ENCODE peak calls at places on chromosomes 2 and 18, in five cellular contexts. J is neural progenitor cell, W is HCT116, G is SK-N-SH, Y is astrocyte. X is an unnamed sample.

GRCh38 chr2:218229239-218229638 is 12.2 kb downstream of the ARPC2 start:
- DNase-seq in J (no peak), W (no peak), G (no peak), Y (peak; percentile 89), X (no peak)

GRCh38 chr2:108193251-108193650 is 46.5 kb upstream of the SULT1C3 start:
- DNase-seq in J (no peak), W (no peak), G (no peak), Y (no peak), X (no peak)

GRCh38 chr2:38515155-38516074 is 87.3 kb downstream of the HNRNPLL start:
- DNase-seq in J (no peak), W (no peak), G (no peak), Y (peak; percentile 81), X (peak; percentile 68)

GRCh38 chr2:84880645-84881521 is at the start of gene TRABD2A:
- DNase-seq in J (peak; percentile 67), W (no peak), G (peak; percentile 45), Y (no peak), X (peak; percentile 44)

GRCh38 chr2:43075906-43076585 is 150.4 kb downstream of the ZFP36L2 start:
- DNase-seq in J (no peak), W (no peak), G (no peak), Y (peak; percentile 90), X (no peak)

GRCh38 chr2:121142452-121142851 is 142.6 kb downstream of the TFCP2L1 start:
- DNase-seq in J (no peak), W (no peak), G (no peak), Y (no peak), X (no peak)

GRCh38 chr2:239204876-239205468 is 195.8 kb downstream of the HDAC4 start:
- DNase-seq in J (no peak), W (no peak), G (no peak), Y (no peak), X (no peak)

GRCh38 chr2:27379840-27380625 is 501 bp downstream of the ZNF513 start:
- DNase-seq in J (no peak), W (no peak), G (peak; percentile 47), Y (peak; percentile 40), X (peak; percentile 30)

GRCh38 chr18:36365836-36366775 is 68.6 kb downstream of the FHOD3 start:
- DNase-seq in J (no peak), W (no peak), G (no peak), Y (no peak), X (no peak)

GRCh38 chr18:44733069-44733753 is 52.5 kb downstream of the SETBP1 start:
- DNase-seq in J (no peak), W (no peak), G (no peak), Y (peak; percentile 96), X (no peak)

GRCh38 chr2:5373200-5373599 is 319.0 kb upstream of the SOX11 start:
- DNase-seq in J (peak; percentile 94), W (no peak), G (peak; percentile 68), Y (peak; percentile 7), X (peak; percentile 9)

GRCh38 chr2:241859017-241859435 is 332 bp upstream of the PDCD1 start:
- DNase-seq in J (no peak), W (no peak), G (no peak), Y (no peak), X (peak; percentile 52)

GRCh38 chr18:75043478-75043877 is 165.5 kb downstream of the PTGR3 start:
- DNase-seq in J (no peak), W (no peak), G (no peak), Y (no peak), X (no peak)

GRCh38 chr2:170887496-170888265 is 41.4 kb upstream of the GORASP2 start:
- DNase-seq in J (no peak), W (no peak), G (no peak), Y (peak; percentile 61), X (no peak)

GRCh38 chr2:189658808-189659207 is 2.5 kb upstream of the ASNSD1 start:
- DNase-seq in J (no peak), W (no peak), G (no peak), Y (no peak), X (no peak)

GRCh38 chr18:5982332-5982731 is 87.0 kb upstream of the TMEM200C start:
- DNase-seq in J (no peak), W (no peak), G (no peak), Y (no peak), X (no peak)

GRCh38 chr2:216594081-216594480 is 39.1 kb upstream of the IGFBP2 start:
- DNase-seq in J (no peak), W (no peak), G (no peak), Y (no peak), X (no peak)

GRCh38 chr18:3709166-3709565 is 259.2 kb downstream of the TGIF1 start:
- DNase-seq in J (no peak), W (no peak), G (no peak), Y (no peak), X (no peak)

GRCh38 chr2:216574046-216574445 is 59.2 kb upstream of the IGFBP2 start:
- DNase-seq in J (no peak), W (no peak), G (peak; percentile 54), Y (no peak), X (no peak)

GRCh38 chr18:275486-275885 is 7.6 kb upstream of the THOC1 start:
- DNase-seq in J (no peak), W (no peak), G (no peak), Y (no peak), X (no peak)

GRCh38 chr2:96737251-96737650 is 2.6 kb downstream of the LMAN2L start:
- DNase-seq in J (no peak), W (no peak), G (no peak), Y (no peak), X (no peak)

GRCh38 chr2:222709191-222709891 is 37.9 kb downstream of the MOGAT1 start:
- DNase-seq in J (peak; percentile 53), W (peak; percentile 83), G (no peak), Y (peak; percentile 100), X (peak; percentile 65)

GRCh38 chr18:13247506-13247905 is 28.9 kb downstream of the LDLRAD4 start:
- DNase-seq in J (no peak), W (no peak), G (no peak), Y (no peak), X (no peak)

GRCh38 chr2:74507926-74508520 is 528 bp upstream of the PCGF1 start:
- DNase-seq in J (peak; percentile 56), W (no peak), G (peak; percentile 87), Y (no peak), X (peak; percentile 47)

DNA sequence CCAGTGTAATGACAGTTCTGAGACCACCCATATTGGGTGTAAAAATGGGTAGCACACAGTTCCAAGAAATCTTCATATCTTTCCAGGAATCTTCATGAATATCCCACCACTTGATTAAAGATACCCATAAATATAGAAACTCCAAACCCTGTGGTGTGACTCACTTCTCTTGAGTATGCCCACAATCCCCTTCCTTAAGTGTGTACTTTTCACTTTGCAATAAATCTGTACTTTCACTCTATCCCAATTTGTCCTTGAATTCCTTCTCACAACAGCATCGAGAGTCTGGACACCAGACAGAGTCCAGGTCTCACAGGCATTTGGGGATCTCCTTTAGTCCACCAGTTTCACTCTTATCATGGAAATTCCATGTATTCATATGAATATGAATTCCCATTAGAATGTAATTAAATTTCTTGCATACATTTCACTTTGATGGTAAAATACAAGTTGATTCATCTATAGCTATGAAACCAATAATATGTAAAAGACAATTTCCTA is 287.0 kb upstream of the SESTD1 start:
- DNase-seq in J (no peak), W (no peak), G (no peak), Y (no peak), X (no peak)
- H2AFZ ChIP-seq in J (no peak overlapping the region), W (no peak overlapping the region), G (no peak overlapping the region), Y (no peak overlapping the region), X (no peak overlapping the region)

DNA sequence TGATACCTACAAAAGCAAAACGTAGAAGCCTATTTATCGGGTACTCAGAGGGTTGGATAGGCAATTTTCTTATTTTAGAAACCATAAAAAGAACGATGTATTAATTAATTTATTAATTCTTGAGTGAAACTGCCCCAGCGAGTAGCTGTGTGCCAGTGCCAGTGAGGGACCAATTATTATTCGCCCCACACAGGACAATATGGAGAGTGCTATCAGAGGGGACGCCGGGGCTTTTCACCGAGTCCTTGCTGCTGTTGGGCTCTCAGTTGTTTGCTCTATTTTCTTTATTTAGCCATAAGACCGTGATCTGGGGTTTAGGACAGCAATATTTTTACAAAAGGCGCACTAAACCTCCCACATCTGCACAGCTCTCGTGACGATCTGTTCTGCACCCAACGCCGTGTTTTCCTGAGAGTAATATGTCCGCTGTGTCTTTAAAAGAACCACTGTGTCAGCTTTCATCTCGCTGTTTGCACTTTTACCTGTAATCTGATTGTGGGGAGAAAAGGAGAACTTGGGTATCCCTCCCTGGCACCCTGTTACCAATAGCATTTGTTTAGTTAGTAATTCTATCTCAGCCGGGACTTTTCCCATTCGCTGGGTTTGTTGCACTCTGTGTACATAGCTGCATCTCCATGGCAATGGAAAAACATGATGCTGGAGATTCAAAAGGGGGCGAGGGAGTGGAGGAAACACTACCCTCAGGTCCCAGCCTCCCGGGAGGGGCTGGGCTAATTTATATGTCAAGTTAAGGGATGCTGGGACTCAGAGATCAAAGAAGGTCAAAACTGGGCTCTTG is 30.1 kb upstream of the ZNF516 start:
- DNase-seq in J (peak; percentile 71), W (no peak), G (peak; percentile 76), Y (peak; percentile 56), X (no peak)
- H2AFZ ChIP-seq in J (peak overlapping the region; percentile 89), W (peak overlapping the region; percentile 58), G (peak overlapping the region; percentile 69), Y (peak overlapping the region; percentile 93), X (no peak overlapping the region)

DNA sequence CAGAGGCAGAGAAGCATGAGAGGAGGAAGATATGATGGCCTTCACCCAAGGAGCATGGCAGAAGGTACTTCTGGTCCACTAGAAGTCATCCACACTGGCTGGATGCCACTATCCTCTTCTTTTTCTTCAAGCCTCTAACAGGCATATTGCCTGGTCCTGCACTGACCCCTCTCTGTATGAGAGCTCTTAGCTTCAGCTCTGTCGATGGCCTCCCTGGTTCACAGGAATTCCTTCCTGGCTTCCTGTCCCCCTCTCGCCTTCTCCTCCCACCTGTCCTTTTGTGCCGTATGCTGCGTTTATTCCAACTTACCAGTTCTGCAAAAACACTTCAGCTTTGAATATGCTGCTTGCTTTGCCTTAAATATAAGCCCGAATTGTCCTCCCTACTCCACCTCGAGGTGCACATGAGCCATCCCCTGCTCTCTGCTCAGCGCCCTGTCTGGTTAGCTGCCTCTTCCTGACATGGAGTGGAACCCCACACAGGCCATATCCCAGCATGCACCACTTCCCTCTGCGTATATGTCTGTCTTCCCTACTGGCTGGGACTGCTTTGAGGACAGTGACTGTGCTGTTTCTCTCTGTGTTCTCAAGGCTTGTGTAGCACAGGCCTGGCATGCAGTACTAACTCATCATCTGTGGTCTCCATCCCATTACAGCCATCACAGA is 474.9 kb downstream of the EIPR1 start:
- DNase-seq in J (no peak), W (no peak), G (no peak), Y (no peak), X (no peak)
- H2AFZ ChIP-seq in J (no peak overlapping the region), W (no peak overlapping the region), G (no peak overlapping the region), Y (no peak overlapping the region), X (no peak overlapping the region)

DNA sequence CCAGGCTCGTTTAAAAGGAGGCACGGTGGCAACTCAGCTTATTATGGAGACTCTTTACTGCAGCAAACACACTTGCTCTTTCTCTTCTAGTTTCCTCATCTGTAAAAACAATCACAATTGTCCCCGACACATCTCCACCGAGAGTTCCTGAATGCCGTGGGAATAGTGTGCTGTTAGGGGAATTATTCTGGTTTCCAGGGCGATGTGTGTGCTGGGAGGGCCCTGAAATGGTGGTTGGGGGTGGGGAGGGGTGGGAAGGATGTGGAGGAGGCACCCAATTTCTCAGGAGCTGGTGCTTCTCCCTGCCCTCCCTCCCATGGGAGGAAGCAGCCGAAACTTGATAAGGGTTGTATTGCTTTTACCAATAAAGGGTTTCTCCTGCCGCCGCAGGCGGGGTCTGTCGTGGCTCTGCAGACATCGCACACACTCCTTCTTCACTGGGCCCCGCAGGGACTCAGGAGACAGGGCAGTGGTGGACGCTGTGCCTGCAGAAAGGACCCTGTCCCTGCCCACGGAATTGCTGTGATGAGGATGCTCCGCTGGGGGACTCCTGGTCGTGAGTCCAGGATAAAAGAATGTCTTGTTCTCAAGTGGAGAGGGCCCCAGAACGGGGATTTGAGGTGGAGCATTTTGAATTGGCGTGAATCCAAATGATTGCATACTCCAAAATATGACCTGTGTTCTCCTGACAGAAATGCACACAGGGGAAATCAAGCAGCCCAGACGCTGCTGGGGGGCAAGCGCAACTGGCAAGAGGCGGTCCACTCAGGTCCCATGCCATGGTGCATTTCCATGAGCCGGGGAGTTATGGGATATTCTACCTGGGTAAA is 119.2 kb downstream of the ACKR3 start:
- DNase-seq in J (peak; percentile 23), W (no peak), G (no peak), Y (no peak), X (no peak)
- H2AFZ ChIP-seq in J (peak overlapping the region; percentile 70), W (no peak overlapping the region), G (no peak overlapping the region), Y (no peak overlapping the region), X (no peak overlapping the region)

X was measured in K562.